ENCODE peak calls at places on chromosome 19, in eight cellular contexts. One of them, this sample, is unnamed.

GRCh38 chr19:53532362-53532761 is 5.6 kb upstream of the ZNF331 start:
- DNase-seq in stimulated activated CD4-positive, alpha-beta T cell treated with anti-CD3 and anti-CD28 coated beads, Interleukin-4, amount 100 ng/mL, for 1 hour: no peak
- DNase-seq in D341Med: no peak
- DNase-seq in globus pallidus: no peak
- DNase-seq in thyroid gland: no peak
- DNase-seq in AG04450: no peak
- DNase-seq in psoas muscle: no peak
- DNase-seq in naive thymus-derived CD4-positive, alpha-beta T cell: no peak
- DNase-seq in this sample: no peak

GRCh38 chr19:9791552-9792181 is 23.1 kb upstream of the ZNF846 start:
- DNase-seq in globus pallidus: peak; percentile 96
- DNase-seq in naive thymus-derived CD4-positive, alpha-beta T cell: peak; percentile 98
- DNase-seq in psoas muscle: peak; percentile 95
- DNase-seq in thyroid gland: peak; percentile 97
- DNase-seq in stimulated activated CD4-positive, alpha-beta T cell treated with anti-CD3 and anti-CD28 coated beads, Interleukin-4, amount 100 ng/mL, for 1 hour: peak; percentile 92
- DNase-seq in D341Med: peak; percentile 88
- DNase-seq in AG04450: peak; percentile 92
- DNase-seq in this sample: peak; percentile 93

GRCh38 chr19:918152-918437 is 962 bp downstream of the KISS1R start:
- DNase-seq in psoas muscle: no peak
- DNase-seq in D341Med: no peak
- DNase-seq in naive thymus-derived CD4-positive, alpha-beta T cell: no peak
- DNase-seq in AG04450: no peak
- DNase-seq in globus pallidus: no peak
- DNase-seq in thyroid gland: no peak
- DNase-seq in stimulated activated CD4-positive, alpha-beta T cell treated with anti-CD3 and anti-CD28 coated beads, Interleukin-4, amount 100 ng/mL, for 1 hour: no peak
- DNase-seq in this sample: no peak

GRCh38 chr19:35716985-35717664 is 678 bp upstream of the KMT2B start:
- DNase-seq in globus pallidus: peak; percentile 95
- DNase-seq in naive thymus-derived CD4-positive, alpha-beta T cell: peak; percentile 98
- DNase-seq in psoas muscle: peak; percentile 93
- DNase-seq in D341Med: peak; percentile 85
- DNase-seq in AG04450: peak; percentile 84
- DNase-seq in stimulated activated CD4-positive, alpha-beta T cell treated with anti-CD3 and anti-CD28 coated beads, Interleukin-4, amount 100 ng/mL, for 1 hour: peak; percentile 96
- DNase-seq in thyroid gland: peak; percentile 97
- DNase-seq in this sample: peak; percentile 96

GRCh38 chr19:14333101-14333871 is 48.0 kb upstream of the ADGRE5 start:
- DNase-seq in AG04450: no peak
- DNase-seq in stimulated activated CD4-positive, alpha-beta T cell treated with anti-CD3 and anti-CD28 coated beads, Interleukin-4, amount 100 ng/mL, for 1 hour: peak; percentile 12
- DNase-seq in thyroid gland: no peak
- DNase-seq in naive thymus-derived CD4-positive, alpha-beta T cell: no peak
- DNase-seq in globus pallidus: no peak
- DNase-seq in D341Med: peak; percentile 45
- DNase-seq in psoas muscle: no peak
- DNase-seq in this sample: no peak

GRCh38 chr19:13835791-13836723 is 40.8 kb downstream of the ZSWIM4 start:
- DNase-seq in globus pallidus: no peak
- DNase-seq in naive thymus-derived CD4-positive, alpha-beta T cell: no peak
- DNase-seq in stimulated activated CD4-positive, alpha-beta T cell treated with anti-CD3 and anti-CD28 coated beads, Interleukin-4, amount 100 ng/mL, for 1 hour: no peak
- DNase-seq in D341Med: peak; percentile 21
- DNase-seq in thyroid gland: peak; percentile 45
- DNase-seq in psoas muscle: peak; percentile 81
- DNase-seq in AG04450: no peak
- DNase-seq in this sample: no peak

GRCh38 chr19:1251503-1252220 is 3.3 kb downstream of the MIDN start:
- DNase-seq in naive thymus-derived CD4-positive, alpha-beta T cell: no peak
- DNase-seq in thyroid gland: peak; percentile 60
- DNase-seq in stimulated activated CD4-positive, alpha-beta T cell treated with anti-CD3 and anti-CD28 coated beads, Interleukin-4, amount 100 ng/mL, for 1 hour: no peak
- DNase-seq in globus pallidus: no peak
- DNase-seq in psoas muscle: peak; percentile 87
- DNase-seq in D341Med: peak; percentile 37
- DNase-seq in AG04450: no peak
- DNase-seq in this sample: no peak

GRCh38 chr19:39402417-39403297 is 4.0 kb upstream of the ZFP36 start:
- DNase-seq in thyroid gland: peak; percentile 94
- DNase-seq in naive thymus-derived CD4-positive, alpha-beta T cell: peak; percentile 89
- DNase-seq in psoas muscle: peak; percentile 97
- DNase-seq in AG04450: peak; percentile 81
- DNase-seq in D341Med: peak; percentile 58
- DNase-seq in stimulated activated CD4-positive, alpha-beta T cell treated with anti-CD3 and anti-CD28 coated beads, Interleukin-4, amount 100 ng/mL, for 1 hour: peak; percentile 86
- DNase-seq in globus pallidus: peak; percentile 71
- DNase-seq in this sample: peak; percentile 80

GRCh38 chr19:48041877-48042580 is 1.9 kb downstream of the CABP5 start:
- DNase-seq in globus pallidus: no peak
- DNase-seq in psoas muscle: no peak
- DNase-seq in D341Med: no peak
- DNase-seq in naive thymus-derived CD4-positive, alpha-beta T cell: no peak
- DNase-seq in AG04450: no peak
- DNase-seq in stimulated activated CD4-positive, alpha-beta T cell treated with anti-CD3 and anti-CD28 coated beads, Interleukin-4, amount 100 ng/mL, for 1 hour: no peak
- DNase-seq in thyroid gland: no peak
- DNase-seq in this sample: no peak

GRCh38 chr19:18399008-18399407 is 1.6 kb upstream of the LRRC25 start:
- DNase-seq in naive thymus-derived CD4-positive, alpha-beta T cell: no peak
- DNase-seq in D341Med: no peak
- DNase-seq in stimulated activated CD4-positive, alpha-beta T cell treated with anti-CD3 and anti-CD28 coated beads, Interleukin-4, amount 100 ng/mL, for 1 hour: no peak
- DNase-seq in thyroid gland: peak; percentile 90
- DNase-seq in psoas muscle: no peak
- DNase-seq in AG04450: no peak
- DNase-seq in globus pallidus: no peak
- DNase-seq in this sample: no peak

GRCh38 chr19:39218230-39219007 is 14.4 kb upstream of the SYCN start:
- DNase-seq in globus pallidus: no peak
- DNase-seq in AG04450: no peak
- DNase-seq in thyroid gland: no peak
- DNase-seq in stimulated activated CD4-positive, alpha-beta T cell treated with anti-CD3 and anti-CD28 coated beads, Interleukin-4, amount 100 ng/mL, for 1 hour: no peak
- DNase-seq in psoas muscle: no peak
- DNase-seq in D341Med: peak; percentile 87
- DNase-seq in naive thymus-derived CD4-positive, alpha-beta T cell: no peak
- DNase-seq in this sample: no peak

GRCh38 chr19:3818479-3818878 is 32.3 kb upstream of the MATK start:
- DNase-seq in globus pallidus: no peak
- DNase-seq in thyroid gland: no peak
- DNase-seq in D341Med: no peak
- DNase-seq in psoas muscle: no peak
- DNase-seq in AG04450: no peak
- DNase-seq in stimulated activated CD4-positive, alpha-beta T cell treated with anti-CD3 and anti-CD28 coated beads, Interleukin-4, amount 100 ng/mL, for 1 hour: peak; percentile 38
- DNase-seq in naive thymus-derived CD4-positive, alpha-beta T cell: no peak
- DNase-seq in this sample: no peak

GRCh38 chr19:58558623-58559274 is 338 bp upstream of the UBE2M start:
- DNase-seq in naive thymus-derived CD4-positive, alpha-beta T cell: peak; percentile 99
- DNase-seq in AG04450: peak; percentile 97
- DNase-seq in D341Med: peak; percentile 95
- DNase-seq in psoas muscle: peak; percentile 100
- DNase-seq in thyroid gland: peak; percentile 99
- DNase-seq in globus pallidus: peak; percentile 98
- DNase-seq in stimulated activated CD4-positive, alpha-beta T cell treated with anti-CD3 and anti-CD28 coated beads, Interleukin-4, amount 100 ng/mL, for 1 hour: peak; percentile 100
- DNase-seq in this sample: peak; percentile 96

GRCh38 chr19:51783373-51783772 is 11.6 kb upstream of the FPR3 start:
- DNase-seq in AG04450: no peak
- DNase-seq in naive thymus-derived CD4-positive, alpha-beta T cell: no peak
- DNase-seq in D341Med: no peak
- DNase-seq in psoas muscle: no peak
- DNase-seq in globus pallidus: no peak
- DNase-seq in stimulated activated CD4-positive, alpha-beta T cell treated with anti-CD3 and anti-CD28 coated beads, Interleukin-4, amount 100 ng/mL, for 1 hour: no peak
- DNase-seq in thyroid gland: no peak
- DNase-seq in this sample: peak; percentile 2

GRCh38 chr19:19826875-19827274 is 5.3 kb upstream of the ZNF506 start:
- DNase-seq in globus pallidus: no peak
- DNase-seq in psoas muscle: no peak
- DNase-seq in naive thymus-derived CD4-positive, alpha-beta T cell: no peak
- DNase-seq in AG04450: no peak
- DNase-seq in D341Med: no peak
- DNase-seq in stimulated activated CD4-positive, alpha-beta T cell treated with anti-CD3 and anti-CD28 coated beads, Interleukin-4, amount 100 ng/mL, for 1 hour: no peak
- DNase-seq in thyroid gland: no peak
- DNase-seq in this sample: no peak

GRCh38 chr19:57477191-57478008 is at the start of gene ZNF772:
- DNase-seq in globus pallidus: peak; percentile 94
- DNase-seq in stimulated activated CD4-positive, alpha-beta T cell treated with anti-CD3 and anti-CD28 coated beads, Interleukin-4, amount 100 ng/mL, for 1 hour: peak; percentile 83
- DNase-seq in naive thymus-derived CD4-positive, alpha-beta T cell: peak; percentile 96
- DNase-seq in psoas muscle: peak; percentile 93
- DNase-seq in thyroid gland: peak; percentile 92
- DNase-seq in D341Med: peak; percentile 85
- DNase-seq in AG04450: peak; percentile 74
- DNase-seq in this sample: peak; percentile 98

GRCh38 chr19:7869910-7870511 is 4.2 kb downstream of the PRR36 start:
- DNase-seq in AG04450: no peak
- DNase-seq in thyroid gland: peak; percentile 32
- DNase-seq in D341Med: peak; percentile 66
- DNase-seq in psoas muscle: peak; percentile 73
- DNase-seq in globus pallidus: no peak
- DNase-seq in stimulated activated CD4-positive, alpha-beta T cell treated with anti-CD3 and anti-CD28 coated beads, Interleukin-4, amount 100 ng/mL, for 1 hour: peak; percentile 59
- DNase-seq in naive thymus-derived CD4-positive, alpha-beta T cell: peak; percentile 80
- DNase-seq in this sample: peak; percentile 67

GRCh38 chr19:518292-519231 is 11.3 kb downstream of the TPGS1 start:
- DNase-seq in thyroid gland: peak; percentile 64
- DNase-seq in AG04450: no peak
- DNase-seq in psoas muscle: peak; percentile 48
- DNase-seq in stimulated activated CD4-positive, alpha-beta T cell treated with anti-CD3 and anti-CD28 coated beads, Interleukin-4, amount 100 ng/mL, for 1 hour: peak; percentile 66
- DNase-seq in globus pallidus: no peak
- DNase-seq in naive thymus-derived CD4-positive, alpha-beta T cell: peak; percentile 53
- DNase-seq in D341Med: no peak
- DNase-seq in this sample: no peak

GRCh38 chr19:38596057-38596981 is 21.4 kb downstream of the MAP4K1 start:
- DNase-seq in globus pallidus: no peak
- DNase-seq in stimulated activated CD4-positive, alpha-beta T cell treated with anti-CD3 and anti-CD28 coated beads, Interleukin-4, amount 100 ng/mL, for 1 hour: peak; percentile 44
- DNase-seq in D341Med: peak; percentile 79
- DNase-seq in naive thymus-derived CD4-positive, alpha-beta T cell: no peak
- DNase-seq in thyroid gland: peak; percentile 24
- DNase-seq in AG04450: no peak
- DNase-seq in psoas muscle: peak; percentile 90
- DNase-seq in this sample: peak; percentile 40

GRCh38 chr19:28631931-28632330 is 581.0 kb downstream of the UQCRFS1 start:
- DNase-seq in thyroid gland: no peak
- DNase-seq in globus pallidus: no peak
- DNase-seq in stimulated activated CD4-positive, alpha-beta T cell treated with anti-CD3 and anti-CD28 coated beads, Interleukin-4, amount 100 ng/mL, for 1 hour: no peak
- DNase-seq in psoas muscle: no peak
- DNase-seq in AG04450: no peak
- DNase-seq in naive thymus-derived CD4-positive, alpha-beta T cell: no peak
- DNase-seq in D341Med: no peak
- DNase-seq in this sample: no peak

GRCh38 chr19:29489182-29489951 is 36.4 kb upstream of the VSTM2B start:
- DNase-seq in AG04450: no peak
- DNase-seq in naive thymus-derived CD4-positive, alpha-beta T cell: no peak
- DNase-seq in D341Med: no peak
- DNase-seq in stimulated activated CD4-positive, alpha-beta T cell treated with anti-CD3 and anti-CD28 coated beads, Interleukin-4, amount 100 ng/mL, for 1 hour: no peak
- DNase-seq in psoas muscle: no peak
- DNase-seq in thyroid gland: no peak
- DNase-seq in globus pallidus: no peak
- DNase-seq in this sample: peak; percentile 51

GRCh38 chr19:31361728-31362127 is 12.5 kb upstream of the TSHZ3 start:
- DNase-seq in psoas muscle: no peak
- DNase-seq in thyroid gland: no peak
- DNase-seq in D341Med: no peak
- DNase-seq in stimulated activated CD4-positive, alpha-beta T cell treated with anti-CD3 and anti-CD28 coated beads, Interleukin-4, amount 100 ng/mL, for 1 hour: no peak
- DNase-seq in naive thymus-derived CD4-positive, alpha-beta T cell: no peak
- DNase-seq in globus pallidus: no peak
- DNase-seq in AG04450: no peak
- DNase-seq in this sample: no peak

GRCh38 chr19:3057275-3057714 is 5.0 kb downstream of the TLE5 start:
- DNase-seq in AG04450: no peak
- DNase-seq in globus pallidus: peak; percentile 63
- DNase-seq in stimulated activated CD4-positive, alpha-beta T cell treated with anti-CD3 and anti-CD28 coated beads, Interleukin-4, amount 100 ng/mL, for 1 hour: no peak
- DNase-seq in psoas muscle: peak; percentile 97
- DNase-seq in naive thymus-derived CD4-positive, alpha-beta T cell: no peak
- DNase-seq in D341Med: peak; percentile 57
- DNase-seq in thyroid gland: peak; percentile 98
- DNase-seq in this sample: peak; percentile 98

GRCh38 chr19:6417713-6418561 is 6.7 kb downstream of the KHSRP start:
- DNase-seq in thyroid gland: no peak
- DNase-seq in naive thymus-derived CD4-positive, alpha-beta T cell: no peak
- DNase-seq in globus pallidus: peak; percentile 43
- DNase-seq in D341Med: no peak
- DNase-seq in psoas muscle: peak; percentile 70
- DNase-seq in stimulated activated CD4-positive, alpha-beta T cell treated with anti-CD3 and anti-CD28 coated beads, Interleukin-4, amount 100 ng/mL, for 1 hour: no peak
- DNase-seq in AG04450: no peak
- DNase-seq in this sample: peak; percentile 87

GRCh38 chr19:40688987-40689338 is 1.5 kb downstream of the NUMBL start:
- DNase-seq in D341Med: no peak
- DNase-seq in globus pallidus: no peak
- DNase-seq in AG04450: no peak
- DNase-seq in psoas muscle: no peak
- DNase-seq in naive thymus-derived CD4-positive, alpha-beta T cell: no peak
- DNase-seq in stimulated activated CD4-positive, alpha-beta T cell treated with anti-CD3 and anti-CD28 coated beads, Interleukin-4, amount 100 ng/mL, for 1 hour: no peak
- DNase-seq in thyroid gland: no peak
- DNase-seq in this sample: peak; percentile 18

GRCh38 chr19:38317104-38317612 is 1.4 kb upstream of the YIF1B start:
- DNase-seq in D341Med: no peak
- DNase-seq in psoas muscle: no peak
- DNase-seq in globus pallidus: no peak
- DNase-seq in naive thymus-derived CD4-positive, alpha-beta T cell: peak; percentile 25
- DNase-seq in AG04450: no peak
- DNase-seq in thyroid gland: no peak
- DNase-seq in stimulated activated CD4-positive, alpha-beta T cell treated with anti-CD3 and anti-CD28 coated beads, Interleukin-4, amount 100 ng/mL, for 1 hour: no peak
- DNase-seq in this sample: no peak